ENCODE peak calls at places on chromosomes 16 and 17, in five cellular contexts. W is upper lobe of left lung, Z is prostate gland, B is transverse colon, F is body of pancreas. I is an unnamed sample. For H3K4me1, the result is how much of the 10 kb centered on the place peaks cover.

GRCh38 chr17:40111221-40112128 is 10.3 kb upstream of the MSL1 start:
- DNase-seq in F (peak), Z (peak), B (peak), W (no peak), I (peak)

GRCh38 chr17:2853111-2853721 is 57.0 kb downstream of the RAP1GAP2 start:
- DNase-seq in Z (peak), F (peak), B (peak), W (peak), I (peak)

GRCh38 chr17:29032798-29033197 is 10.1 kb upstream of the PIPOX start:
- DNase-seq in F (no peak), B (no peak), W (no peak), Z (no peak), I (no peak)

GRCh38 chr17:7058831-7059447 is 15.0 kb upstream of the SLC16A11 start:
- DNase-seq in W (no peak), B (no peak), Z (no peak), F (no peak), I (no peak)

GRCh38 chr17:47225436-47225858 is 16.3 kb downstream of the MYL4 start:
- DNase-seq in B (peak), W (no peak), F (peak), Z (peak), I (peak)

GRCh38 chr17:80789356-80789902 is 202.2 kb upstream of the CHMP6 start:
- DNase-seq in F (peak), Z (no peak), B (no peak), W (no peak), I (peak)

GRCh38 chr17:31609331-31609730 is 217.9 kb downstream of the RAB11FIP4 start:
- DNase-seq in B (no peak), F (no peak), Z (no peak), W (no peak), I (no peak)

GRCh38 chr17:332023-332422 is 20.6 kb downstream of the RPH3AL start:
- DNase-seq in F (peak), Z (no peak), W (no peak), B (no peak), I (no peak)

GRCh38 chr16:1049113-1049975 is 23.2 kb upstream of the SSTR5 start:
- DNase-seq in W (peak), B (no peak), Z (no peak), F (no peak), I (no peak)

GRCh38 chr16:78396046-78396445 is 296.6 kb downstream of the WWOX start:
- DNase-seq in B (no peak), W (no peak), F (no peak), Z (no peak), I (no peak)

GRCh38 chr17:8832711-8833352 is 33.7 kb upstream of the MFSD6L start:
- DNase-seq in F (no peak), Z (no peak), W (peak), B (peak), I (no peak)

GRCh38 chr17:81250286-81251090 is 11.4 kb downstream of the NDUFAF8 start:
- DNase-seq in W (peak), F (no peak), Z (no peak), B (no peak), I (no peak)

GRCh38 chr16:55021595-55022475 is 91.2 kb downstream of the IRX5 start:
- DNase-seq in W (no peak), F (no peak), Z (no peak), B (peak), I (no peak)

GRCh38 chr16:89265647-89266046 is 48.1 kb downstream of the ZNF778 start:
- DNase-seq in F (no peak), W (no peak), B (no peak), Z (no peak), I (no peak)

GRCh38 chr16:90031931-90032663 is 12.8 kb upstream of the DBNDD1 start:
- DNase-seq in Z (no peak), F (no peak), W (no peak), B (no peak), I (no peak)

GRCh38 chr17:77786740-77787505 is 171.6 kb upstream of the TNRC6C start:
- DNase-seq in W (no peak), Z (no peak), B (no peak), F (no peak), I (no peak)

GRCh38 chr16:73319747-73320146 is 271.8 kb upstream of the ZFHX3 start:
- DNase-seq in B (no peak), W (no peak), F (no peak), Z (no peak), I (no peak)

GRCh38 chr17:2892305-2892971 is 96.2 kb downstream of the RAP1GAP2 start:
- DNase-seq in W (no peak), Z (no peak), B (peak), F (peak), I (no peak)

GRCh38 chr17:80285237-80285920 is 24.7 kb downstream of the RNF213 start:
- DNase-seq in W (no peak), Z (no peak), F (no peak), B (no peak), I (no peak)

GRCh38 chr16:83835972-83836566 is 28.3 kb downstream of the HSBP1 start:
- DNase-seq in Z (no peak), F (no peak), W (no peak), B (no peak), I (no peak)

GRCh38 chr16:6684076-6684673 is 648.5 kb upstream of the RBFOX1 start:
- DNase-seq in B (peak), Z (peak), F (peak), W (no peak), I (no peak)

GRCh38 chr17:15278381-15278780 is 13.3 kb upstream of the PMP22 start:
- DNase-seq in Z (no peak), F (no peak), W (no peak), B (no peak), I (no peak)

GRCh38 chr16:1984347-1985225 is 593 bp downstream of the GFER start:
- DNase-seq in W (no peak), F (no peak), Z (no peak), B (peak), I (no peak)

GRCh38 chr17:40560592-40561293 is 4.5 kb downstream of the CCR7 start:
- DNase-seq in Z (no peak), B (no peak), F (no peak), W (no peak), I (no peak)

GRCh38 chr17:59798111-59798510 is 90.7 kb downstream of the VMP1 start:
- DNase-seq in Z (no peak), W (no peak), B (no peak), F (no peak), I (no peak)

GRCh38 chr16:27526169-27526568 is 23.5 kb downstream of the GTF3C1 start:
- DNase-seq in Z (no peak), F (peak), W (no peak), B (no peak), I (no peak)

GRCh38 chr17:82134101-82134500 is 36.1 kb upstream of the FASN start:
- DNase-seq in F (peak), B (peak), W (peak), Z (peak), I (no peak)

GRCh38 chr17:55642741-55643140 is 79.9 kb downstream of the TMEM100 start:
- DNase-seq in Z (no peak), B (no peak), F (no peak), W (no peak), I (no peak)

GRCh38 chr17:35612924-35613521 is 25.9 kb downstream of the AP2B1 start:
- DNase-seq in F (peak), Z (peak), W (no peak), B (peak), I (peak)

GRCh38 chr17:73308017-73308823 is 3.6 kb downstream of the CDC42EP4 start:
- DNase-seq in W (no peak), B (peak), F (peak), Z (peak), I (peak)

GRCh38 chr17:42387221-42387657 is 1.0 kb downstream of the STAT3 start:
- DNase-seq in B (no peak), Z (peak), W (no peak), F (peak), I (peak)

GRCh38 chr17:40338058-40338457 is 26.5 kb downstream of the GJD3 start:
- DNase-seq in B (no peak), F (no peak), W (no peak), Z (no peak), I (no peak)

GRCh38 chr16:48971571-48972071 is 310.0 kb downstream of the CBLN1 start:
- DNase-seq in F (no peak), Z (no peak), W (peak), B (no peak), I (peak)

GRCh38 chr17:77366206-77366557 is 225.4 kb downstream of the SEC14L1 start:
- DNase-seq in W (no peak), F (no peak), Z (no peak), B (no peak), I (no peak)

GRCh38 chr17:40937384-40937819 is at the start of gene KRT23:
- DNase-seq in F (peak), W (peak), B (no peak), Z (peak), I (no peak)

GRCh38 chr16:23509763-23510153 is 536 bp downstream of the GGA2 start:
- DNase-seq in B (no peak), F (peak), W (no peak), Z (no peak), I (peak)

GRCh38 chr17:36946726-36947091 is 2.0 kb upstream of the AATF start:
- DNase-seq in Z (no peak), F (no peak), B (no peak), W (no peak), I (no peak)

GRCh38 chr17:36947922-36948716 is 635 bp upstream of the AATF start:
- DNase-seq in Z (no peak), B (no peak), F (no peak), W (no peak), I (no peak)

GRCh38 chr17:36949461-36949927 is 740 bp downstream of the AATF start:
- DNase-seq in Z (no peak), F (no peak), B (no peak), W (no peak), I (no peak)

GRCh38 chr17:36950027-36950426 is 1.3 kb downstream of the AATF start:
- DNase-seq in Z (no peak), W (no peak), F (no peak), B (no peak), I (no peak)

GRCh38 chr17:36948717-36949460 is at the start of gene AATF:
- DNase-seq in W (peak), B (peak), Z (peak), F (peak), I (peak)
- TF ChIP-seq POLR2A in W (peak), B (peak), Z (peak), F (peak), I (peak)

GRCh38 chr16:65662236-65662635 is 540.4 kb upstream of the CDH11 start:
- DNase-seq in W (no peak), F (no peak), B (no peak), Z (no peak), I (no peak)
- H3K4me1 ChIP-seq in W (under half), F (under half), B (under half), Z (under half), I (under half)

GRCh38 chr17:34161600-34161999 is 93.5 kb upstream of the CCL2 start:
- DNase-seq in Z (no peak), B (no peak), W (no peak), F (no peak), I (no peak)

GRCh38 chr17:34167359-34167758 is 87.7 kb upstream of the CCL2 start:
- DNase-seq in F (peak), Z (peak), W (no peak), B (no peak), I (no peak)

GRCh38 chr17:34166394-34166793 is 88.7 kb upstream of the CCL2 start:
- DNase-seq in W (no peak), Z (no peak), B (no peak), F (no peak), I (no peak)

GRCh38 chr17:34163123-34163522 is 92.0 kb upstream of the CCL2 start:
- DNase-seq in B (no peak), W (no peak), F (no peak), Z (no peak), I (no peak)

GRCh38 chr17:34163681-34164080 is 91.4 kb upstream of the CCL2 start:
- DNase-seq in B (no peak), F (peak), W (no peak), Z (no peak), I (no peak)
- TF ChIP-seq CTCF in B (no peak), F (peak), W (peak), Z (no peak), I (no peak)

GRCh38 chr17:13017623-13018462 is at the start of gene ELAC2:
- DNase-seq in Z (peak), W (peak), B (peak), F (peak), I (peak)
- TF ChIP-seq POLR2A in Z (peak), W (peak), B (peak), F (peak), I (peak)

DNA sequence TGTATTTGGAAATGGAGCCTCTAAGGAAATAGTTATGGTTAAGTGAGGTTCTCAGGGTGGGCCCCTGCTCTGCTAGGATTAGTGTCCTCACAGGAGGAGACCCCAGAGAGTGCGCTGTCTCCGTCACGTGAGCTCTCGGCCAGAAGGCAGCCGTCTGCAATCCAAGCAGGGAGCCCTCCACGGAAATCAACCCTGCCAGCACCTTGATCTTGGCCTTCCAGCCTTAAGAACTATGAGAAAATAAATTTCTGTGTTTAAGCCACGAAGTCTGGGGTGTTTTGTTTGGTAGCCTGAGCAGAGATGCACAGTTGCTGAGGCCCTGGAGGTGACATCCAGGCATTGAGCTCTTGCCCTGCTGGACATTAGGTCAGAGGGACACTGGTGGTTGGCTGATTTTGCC is 32.4 kb upstream of the GSE1 start:
- DNase-seq in W (no peak), Z (no peak), B (no peak), F (no peak), I (no peak)
- H3K4me1 ChIP-seq in W (half or more), Z (under half), B (under half), F (half or more), I (under half)

DNA sequence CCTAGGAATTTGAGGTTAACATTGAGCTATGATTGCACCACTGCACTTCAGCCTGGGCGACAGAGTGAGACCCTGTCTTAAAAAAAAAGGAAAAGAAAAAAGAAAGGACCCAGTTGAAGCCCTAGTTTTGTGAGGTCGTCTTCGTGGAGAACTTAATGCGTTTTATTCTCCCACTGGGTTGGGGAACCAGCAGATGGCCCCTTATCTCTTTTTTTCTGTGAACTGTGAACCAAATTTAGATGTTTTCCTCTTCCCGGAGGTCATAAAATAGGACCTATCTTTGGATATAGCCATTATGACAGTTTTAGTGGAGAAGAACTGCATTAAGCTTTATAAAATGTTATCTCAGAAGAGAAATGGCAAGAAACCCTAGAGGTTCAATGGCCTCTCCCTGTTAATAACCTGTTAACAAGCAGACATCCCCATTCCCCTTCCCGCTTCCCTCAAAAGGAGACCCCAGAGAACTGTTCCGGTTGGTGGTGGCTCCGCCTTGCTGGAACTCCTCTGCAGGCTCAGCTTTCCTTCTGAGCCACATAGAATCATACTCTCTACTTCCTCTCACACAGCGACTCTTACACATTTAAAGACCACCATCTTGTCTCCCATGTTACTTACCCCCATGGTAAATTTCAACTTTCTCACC is 23.6 kb downstream of the KIAA0513 start:
- DNase-seq in B (no peak), W (no peak), F (no peak), Z (no peak), I (no peak)
- TF ChIP-seq CTCF in B (no peak), W (no peak), F (no peak), Z (no peak), I (no peak)

GRCh38 chr16:3027983-3028715 is 4.3 kb downstream of the THOC6 start:
- DNase-seq in Z (peak), F (peak), W (peak), B (peak), I (peak)
- TF ChIP-seq POLR2A in Z (peak), F (peak), W (no peak), B (peak), I (no peak)

GRCh38 chr17:48606892-48607241 is 2.1 kb upstream of the HOXB6 start:
- DNase-seq in Z (no peak), F (no peak), B (no peak), W (no peak), I (no peak)

GRCh38 chr17:48605991-48606891 is 1.5 kb upstream of the HOXB6 start:
- DNase-seq in B (no peak), W (peak), F (no peak), Z (no peak), I (no peak)

GRCh38 chr17:48603959-48604769 is 622 bp downstream of the HOXB6 start:
- DNase-seq in F (no peak), B (peak), Z (no peak), W (peak), I (no peak)

GRCh38 chr17:48605409-48605864 is 651 bp upstream of the HOXB6 start:
- DNase-seq in F (no peak), B (no peak), Z (no peak), W (no peak), I (no peak)

GRCh38 chr17:48604770-48605329 is at the start of gene HOXB6:
- DNase-seq in B (peak), W (peak), F (no peak), Z (no peak), I (no peak)
- H3K4me1 ChIP-seq in B (under half), W (under half), F (under half), Z (under half), I (under half)

I was measured in uterus.